ENCODE peak calls at places on chromosomes 13 and 19, in ten cellular contexts. One of them, this sample, is unnamed.

GRCh38 chr13:99540530-99540929 is 39.3 kb downstream of the TM9SF2 start:
- DNase-seq in PC-9: no peak
- DNase-seq in IMR-90: no peak
- DNase-seq in HFF-Myc: no peak
- DNase-seq in body of pancreas: no peak
- DNase-seq in A549: no peak
- DNase-seq in cardiac fibroblast: no peak
- DNase-seq in esophagus muscularis mucosa: no peak
- DNase-seq in psoas muscle: no peak
- DNase-seq in foreskin fibroblast: no peak
- DNase-seq in this sample: no peak

GRCh38 chr13:29125934-29126424 is 305.8 kb downstream of the MTUS2 start:
- DNase-seq in esophagus muscularis mucosa: no peak
- DNase-seq in PC-9: no peak
- DNase-seq in A549: no peak
- DNase-seq in foreskin fibroblast: no peak
- DNase-seq in IMR-90: no peak
- DNase-seq in cardiac fibroblast: no peak
- DNase-seq in body of pancreas: no peak
- DNase-seq in HFF-Myc: no peak
- DNase-seq in psoas muscle: no peak
- DNase-seq in this sample: no peak

GRCh38 chr19:29013325-29013724 is 199.6 kb downstream of the UQCRFS1 start:
- DNase-seq in esophagus muscularis mucosa: no peak
- DNase-seq in foreskin fibroblast: no peak
- DNase-seq in psoas muscle: no peak
- DNase-seq in A549: no peak
- DNase-seq in cardiac fibroblast: no peak
- DNase-seq in PC-9: no peak
- DNase-seq in body of pancreas: no peak
- DNase-seq in HFF-Myc: no peak
- DNase-seq in IMR-90: no peak
- DNase-seq in this sample: no peak

GRCh38 chr13:35475131-35475959 is 1.1 kb downstream of the MAB21L1 start:
- DNase-seq in IMR-90: peak
- DNase-seq in foreskin fibroblast: peak
- DNase-seq in PC-9: no peak
- DNase-seq in esophagus muscularis mucosa: no peak
- DNase-seq in A549: no peak
- DNase-seq in body of pancreas: no peak
- DNase-seq in HFF-Myc: no peak
- DNase-seq in psoas muscle: peak
- DNase-seq in cardiac fibroblast: peak
- DNase-seq in this sample: peak

GRCh38 chr19:16585808-16586476 is 13.7 kb upstream of the SLC35E1 start:
- DNase-seq in esophagus muscularis mucosa: no peak
- DNase-seq in PC-9: no peak
- DNase-seq in foreskin fibroblast: no peak
- DNase-seq in HFF-Myc: no peak
- DNase-seq in A549: no peak
- DNase-seq in IMR-90: peak
- DNase-seq in psoas muscle: no peak
- DNase-seq in body of pancreas: no peak
- DNase-seq in cardiac fibroblast: no peak
- DNase-seq in this sample: no peak

GRCh38 chr19:2446390-2446789 is 10.4 kb downstream of the LMNB2 start:
- DNase-seq in foreskin fibroblast: no peak
- DNase-seq in A549: no peak
- DNase-seq in psoas muscle: peak
- DNase-seq in cardiac fibroblast: no peak
- DNase-seq in esophagus muscularis mucosa: no peak
- DNase-seq in PC-9: no peak
- DNase-seq in IMR-90: no peak
- DNase-seq in HFF-Myc: no peak
- DNase-seq in body of pancreas: no peak
- DNase-seq in this sample: no peak

GRCh38 chr19:39001016-39001415 is 25.5 kb upstream of the FBXO17 start:
- DNase-seq in body of pancreas: no peak
- DNase-seq in HFF-Myc: no peak
- DNase-seq in psoas muscle: no peak
- DNase-seq in foreskin fibroblast: no peak
- DNase-seq in A549: no peak
- DNase-seq in IMR-90: no peak
- DNase-seq in cardiac fibroblast: peak
- DNase-seq in PC-9: no peak
- DNase-seq in esophagus muscularis mucosa: no peak
- DNase-seq in this sample: no peak

GRCh38 chr13:42211704-42212103 is 60.2 kb upstream of the AKAP11 start:
- DNase-seq in HFF-Myc: peak
- DNase-seq in IMR-90: peak
- DNase-seq in A549: peak
- DNase-seq in foreskin fibroblast: peak
- DNase-seq in cardiac fibroblast: no peak
- DNase-seq in esophagus muscularis mucosa: no peak
- DNase-seq in body of pancreas: no peak
- DNase-seq in PC-9: no peak
- DNase-seq in psoas muscle: no peak
- DNase-seq in this sample: no peak

GRCh38 chr19:35369522-35369921 is 1.3 kb upstream of the GPR42 start:
- DNase-seq in A549: no peak
- DNase-seq in PC-9: no peak
- DNase-seq in IMR-90: no peak
- DNase-seq in cardiac fibroblast: no peak
- DNase-seq in psoas muscle: no peak
- DNase-seq in esophagus muscularis mucosa: no peak
- DNase-seq in foreskin fibroblast: no peak
- DNase-seq in HFF-Myc: no peak
- DNase-seq in body of pancreas: no peak
- DNase-seq in this sample: no peak

GRCh38 chr19:10975374-10976036 is 14.7 kb downstream of the SMARCA4 start:
- DNase-seq in cardiac fibroblast: peak
- DNase-seq in HFF-Myc: no peak
- DNase-seq in psoas muscle: peak
- DNase-seq in IMR-90: peak
- DNase-seq in foreskin fibroblast: peak
- DNase-seq in esophagus muscularis mucosa: no peak
- DNase-seq in A549: no peak
- DNase-seq in PC-9: no peak
- DNase-seq in body of pancreas: peak
- DNase-seq in this sample: peak

GRCh38 chr13:81929988-81930387 is 1589.1 kb upstream of the SPRY2 start:
- DNase-seq in cardiac fibroblast: peak
- DNase-seq in IMR-90: no peak
- DNase-seq in body of pancreas: no peak
- DNase-seq in A549: peak
- DNase-seq in psoas muscle: no peak
- DNase-seq in esophagus muscularis mucosa: no peak
- DNase-seq in foreskin fibroblast: no peak
- DNase-seq in PC-9: no peak
- DNase-seq in HFF-Myc: no peak
- DNase-seq in this sample: peak

GRCh38 chr13:75123428-75123827 is 358.5 kb downstream of the TBC1D4 start:
- DNase-seq in cardiac fibroblast: no peak
- DNase-seq in psoas muscle: no peak
- DNase-seq in A549: no peak
- DNase-seq in PC-9: no peak
- DNase-seq in esophagus muscularis mucosa: no peak
- DNase-seq in foreskin fibroblast: no peak
- DNase-seq in HFF-Myc: no peak
- DNase-seq in IMR-90: no peak
- DNase-seq in body of pancreas: no peak
- DNase-seq in this sample: peak

GRCh38 chr13:74045583-74045982 is 88.6 kb downstream of the KLF12 start:
- DNase-seq in psoas muscle: no peak
- DNase-seq in A549: no peak
- DNase-seq in esophagus muscularis mucosa: no peak
- DNase-seq in cardiac fibroblast: no peak
- DNase-seq in PC-9: no peak
- DNase-seq in IMR-90: no peak
- DNase-seq in body of pancreas: no peak
- DNase-seq in HFF-Myc: no peak
- DNase-seq in foreskin fibroblast: no peak
- DNase-seq in this sample: no peak

GRCh38 chr19:10419200-10419645 is 1.1 kb upstream of the PDE4A start:
- DNase-seq in body of pancreas: no peak
- DNase-seq in IMR-90: no peak
- DNase-seq in psoas muscle: peak
- DNase-seq in foreskin fibroblast: no peak
- DNase-seq in cardiac fibroblast: no peak
- DNase-seq in A549: peak
- DNase-seq in PC-9: no peak
- DNase-seq in HFF-Myc: no peak
- DNase-seq in esophagus muscularis mucosa: no peak
- DNase-seq in this sample: no peak

GRCh38 chr13:105773887-105774538 is 761.4 kb downstream of the EFNB2 start:
- DNase-seq in foreskin fibroblast: no peak
- DNase-seq in A549: peak
- DNase-seq in PC-9: peak
- DNase-seq in body of pancreas: no peak
- DNase-seq in IMR-90: peak
- DNase-seq in HFF-Myc: no peak
- DNase-seq in psoas muscle: no peak
- DNase-seq in cardiac fibroblast: peak
- DNase-seq in esophagus muscularis mucosa: no peak
- DNase-seq in this sample: peak

GRCh38 chr19:1253514-1254080 is 5.2 kb downstream of the MIDN start:
- DNase-seq in foreskin fibroblast: no peak
- DNase-seq in esophagus muscularis mucosa: peak
- DNase-seq in cardiac fibroblast: no peak
- DNase-seq in PC-9: peak
- DNase-seq in A549: peak
- DNase-seq in IMR-90: peak
- DNase-seq in HFF-Myc: no peak
- DNase-seq in body of pancreas: no peak
- DNase-seq in psoas muscle: no peak
- DNase-seq in this sample: no peak

GRCh38 chr13:42750858-42751257 is 30.5 kb upstream of the FAM216B start:
- DNase-seq in HFF-Myc: no peak
- DNase-seq in foreskin fibroblast: no peak
- DNase-seq in IMR-90: no peak
- DNase-seq in body of pancreas: no peak
- DNase-seq in cardiac fibroblast: peak
- DNase-seq in psoas muscle: no peak
- DNase-seq in PC-9: no peak
- DNase-seq in A549: no peak
- DNase-seq in esophagus muscularis mucosa: no peak
- DNase-seq in this sample: no peak

DNA sequence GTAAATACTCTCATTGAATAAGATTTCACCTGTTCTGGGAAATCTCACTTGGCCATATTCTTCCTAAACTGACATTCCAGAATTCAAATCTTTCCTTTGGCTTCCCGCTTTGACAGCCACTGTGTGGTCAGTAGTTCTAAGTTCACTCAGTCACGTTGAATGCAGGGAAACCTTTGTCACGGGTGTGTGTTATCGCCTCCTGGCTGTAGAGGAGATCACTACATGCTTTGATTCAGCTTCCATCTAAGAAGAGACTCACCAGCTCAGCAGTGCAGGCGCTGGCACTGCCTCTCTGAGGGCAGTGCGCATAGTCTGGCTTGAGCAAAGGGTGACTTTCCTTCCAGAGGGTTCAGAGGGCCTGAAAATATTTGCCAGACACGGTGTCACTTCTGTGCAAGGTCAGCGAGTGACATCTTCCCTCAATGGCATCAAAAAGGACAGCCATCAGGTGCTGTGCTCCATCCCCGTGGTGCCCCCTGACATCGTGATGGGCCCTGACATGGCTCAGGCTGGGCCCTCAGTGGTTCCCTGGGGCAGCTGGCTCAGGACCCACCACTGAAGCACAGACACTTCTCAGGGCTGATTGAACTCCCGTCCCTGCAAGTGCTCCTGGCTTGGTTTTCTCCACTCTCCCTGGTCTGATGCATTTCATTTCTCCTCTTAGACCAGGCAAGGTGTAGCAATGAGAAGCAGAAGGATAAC is 635.4 kb upstream of the ARGLU1 start:
- DNase-seq in IMR-90: no peak
- DNase-seq in body of pancreas: no peak
- DNase-seq in A549: peak
- DNase-seq in PC-9: no peak
- DNase-seq in psoas muscle: no peak
- DNase-seq in HFF-Myc: no peak
- DNase-seq in esophagus muscularis mucosa: no peak
- DNase-seq in foreskin fibroblast: no peak
- DNase-seq in cardiac fibroblast: peak
- DNase-seq in this sample: peak
- TF ChIP-seq CTCF in IMR-90: no peak
- TF ChIP-seq CTCF in body of pancreas: no peak
- TF ChIP-seq CTCF in A549: no peak
- TF ChIP-seq CTCF in PC-9: peak
- TF ChIP-seq CTCF in psoas muscle: peak
- TF ChIP-seq CTCF in HFF-Myc: no peak
- TF ChIP-seq CTCF in esophagus muscularis mucosa: no peak
- TF ChIP-seq CTCF in foreskin fibroblast: peak
- TF ChIP-seq CTCF in cardiac fibroblast: peak
- TF ChIP-seq CTCF in this sample: peak

GRCh38 chr19:46975011-46975917 is 44.4 kb upstream of the NPAS1 start:
- DNase-seq in IMR-90: no peak
- DNase-seq in cardiac fibroblast: peak
- DNase-seq in A549: no peak
- DNase-seq in body of pancreas: no peak
- DNase-seq in esophagus muscularis mucosa: no peak
- DNase-seq in PC-9: no peak
- DNase-seq in psoas muscle: no peak
- DNase-seq in HFF-Myc: no peak
- DNase-seq in foreskin fibroblast: no peak
- DNase-seq in this sample: no peak
- H3K4me3 ChIP-seq in IMR-90: no peak
- H3K4me3 ChIP-seq in cardiac fibroblast: no peak
- H3K4me3 ChIP-seq in A549: no peak
- H3K4me3 ChIP-seq in body of pancreas: no peak
- H3K4me3 ChIP-seq in esophagus muscularis mucosa: no peak
- H3K4me3 ChIP-seq in PC-9: no peak
- H3K4me3 ChIP-seq in psoas muscle: peak
- H3K4me3 ChIP-seq in HFF-Myc: no peak
- H3K4me3 ChIP-seq in foreskin fibroblast: no peak
- H3K4me3 ChIP-seq in this sample: no peak

DNA sequence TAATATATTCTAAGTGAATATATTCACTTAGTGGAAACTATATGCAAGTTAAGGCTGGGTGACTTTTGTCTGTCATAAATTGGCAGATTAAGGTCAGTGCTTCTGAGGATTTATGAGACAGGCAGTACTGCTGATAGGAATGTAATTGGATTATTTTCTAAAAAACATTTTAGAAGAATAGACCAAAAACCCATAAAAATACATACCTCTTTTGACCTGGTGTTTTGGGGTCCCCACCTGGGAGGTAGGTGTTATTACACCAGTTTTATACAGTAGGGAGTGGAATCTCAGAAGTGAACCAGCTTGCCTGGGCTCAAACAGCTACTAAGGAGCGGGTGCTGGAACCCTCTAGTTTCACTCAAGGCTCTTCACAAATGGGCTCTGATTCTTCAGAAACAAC is 25.3 kb downstream of the COG3 start:
- DNase-seq in cardiac fibroblast: no peak
- DNase-seq in foreskin fibroblast: no peak
- DNase-seq in IMR-90: no peak
- DNase-seq in esophagus muscularis mucosa: no peak
- DNase-seq in body of pancreas: no peak
- DNase-seq in PC-9: no peak
- DNase-seq in HFF-Myc: no peak
- DNase-seq in A549: peak
- DNase-seq in psoas muscle: no peak
- DNase-seq in this sample: no peak
- TF ChIP-seq CTCF in cardiac fibroblast: no peak
- TF ChIP-seq CTCF in foreskin fibroblast: no peak
- TF ChIP-seq CTCF in IMR-90: no peak
- TF ChIP-seq CTCF in esophagus muscularis mucosa: no peak
- TF ChIP-seq CTCF in body of pancreas: no peak
- TF ChIP-seq CTCF in PC-9: peak
- TF ChIP-seq CTCF in HFF-Myc: no peak
- TF ChIP-seq CTCF in A549: no peak
- TF ChIP-seq CTCF in psoas muscle: peak
- TF ChIP-seq CTCF in this sample: peak

GRCh38 chr19:40241809-40242384 is 15.4 kb upstream of the CCNP start:
- DNase-seq in HFF-Myc: no peak
- DNase-seq in cardiac fibroblast: peak
- DNase-seq in PC-9: no peak
- DNase-seq in foreskin fibroblast: no peak
- DNase-seq in psoas muscle: peak
- DNase-seq in IMR-90: no peak
- DNase-seq in body of pancreas: no peak
- DNase-seq in esophagus muscularis mucosa: no peak
- DNase-seq in A549: no peak
- DNase-seq in this sample: peak
- H3K4me3 ChIP-seq in HFF-Myc: no peak
- H3K4me3 ChIP-seq in cardiac fibroblast: no peak
- H3K4me3 ChIP-seq in PC-9: no peak
- H3K4me3 ChIP-seq in foreskin fibroblast: no peak
- H3K4me3 ChIP-seq in psoas muscle: no peak
- H3K4me3 ChIP-seq in IMR-90: no peak
- H3K4me3 ChIP-seq in body of pancreas: no peak
- H3K4me3 ChIP-seq in esophagus muscularis mucosa: no peak
- H3K4me3 ChIP-seq in A549: no peak
- H3K4me3 ChIP-seq in this sample: no peak

This sample was measured in fibroblast of pulmonary artery.